ENCODE peak calls at places on chromosomes 13 and 19, in eight cellular contexts. P is RWPE1; Q is tibial artery; C is ovary; H is cardiac muscle cell; G is hepatocyte; J is psoas muscle; O is CD4-positive, alpha-beta T cell. L is an unnamed sample.

GRCh38 chr19:53131085-53131484 is 1.6 kb downstream of the ZNF415 start:
- DNase-seq in P (no peak), Q (no peak), C (no peak), H (no peak), G (peak; percentile 20), J (no peak), O (no peak), L (no peak)

GRCh38 chr13:106589716-106590115 is 21.8 kb upstream of the ARGLU1 start:
- DNase-seq in P (no peak), Q (no peak), C (no peak), H (no peak), G (no peak), J (no peak), O (no peak), L (no peak)

GRCh38 chr13:111954681-111955411 is 112.1 kb upstream of the SOX1 start:
- DNase-seq in P (peak; percentile 9), Q (no peak), C (no peak), H (no peak), G (no peak), J (no peak), O (no peak), L (no peak)

GRCh38 chr19:46733693-46734240 is 12.1 kb upstream of the FKRP start:
- DNase-seq in P (no peak), Q (no peak), C (no peak), H (no peak), G (no peak), J (no peak), O (no peak), L (no peak)

GRCh38 chr13:23679214-23679613 is 109.0 kb downstream of the TNFRSF19 start:
- DNase-seq in P (peak; percentile 30), Q (no peak), C (no peak), H (no peak), G (no peak), J (no peak), O (no peak), L (no peak)

GRCh38 chr13:103203750-103204330 is 137.6 kb upstream of the SLC10A2 start:
- DNase-seq in P (no peak), Q (no peak), C (no peak), H (no peak), G (no peak), J (no peak), O (no peak), L (no peak)

GRCh38 chr19:55674459-55674840 is 576 bp upstream of the EPN1 start:
- DNase-seq in P (no peak), Q (no peak), C (no peak), H (no peak), G (no peak), J (no peak), O (no peak), L (no peak)

GRCh38 chr13:106349080-106349841 is 186.2 kb downstream of the EFNB2 start:
- DNase-seq in P (peak; percentile 42), Q (peak; percentile 26), C (no peak), H (peak; percentile 47), G (peak; percentile 61), J (no peak), O (no peak), L (no peak)

GRCh38 chr13:62357887-62358645 is 942.4 kb upstream of the PCDH20 start:
- DNase-seq in P (peak; percentile 19), Q (no peak), C (no peak), H (peak; percentile 78), G (peak; percentile 60), J (no peak), O (no peak), L (peak; percentile 32)

GRCh38 chr13:95035311-95036109 is 265.7 kb downstream of the ABCC4 start:
- DNase-seq in P (no peak), Q (no peak), C (no peak), H (no peak), G (no peak), J (no peak), O (no peak), L (peak; percentile 74)

GRCh38 chr13:19185865-19186645 is 4.4 kb upstream of the TUBA3C start:
- DNase-seq in P (no peak), Q (no peak), C (no peak), H (no peak), G (no peak), J (no peak), O (no peak), L (no peak)

GRCh38 chr19:38303517-38304351 is at the start of gene C19orf33:
- DNase-seq in P (peak; percentile 94), Q (no peak), C (no peak), H (no peak), G (peak; percentile 93), J (no peak), O (no peak), L (no peak)

GRCh38 chr13:94595006-94595942 is 678 bp downstream of the TGDS start:
- DNase-seq in P (peak; percentile 26), Q (no peak), C (peak; percentile 26), H (peak; percentile 28), G (peak; percentile 34), J (no peak), O (no peak), L (peak; percentile 43)

GRCh38 chr19:58573658-58574164 is 576 bp upstream of the MZF1 start:
- DNase-seq in P (no peak), Q (no peak), C (no peak), H (no peak), G (no peak), J (no peak), O (no peak), L (no peak)

GRCh38 chr19:58577581-58578429 is 4.7 kb upstream of the MZF1 start:
- DNase-seq in P (no peak), Q (no peak), C (peak; percentile 26), H (no peak), G (no peak), J (no peak), O (peak; percentile 22), L (no peak)

GRCh38 chr19:58578430-58578925 is 5.3 kb upstream of the MZF1 start:
- DNase-seq in P (no peak), Q (no peak), C (peak; percentile 12), H (no peak), G (no peak), J (no peak), O (no peak), L (no peak)

GRCh38 chr19:58572818-58573657 is at the start of gene MZF1:
- DNase-seq in P (peak; percentile 97), Q (peak; percentile 100), C (peak; percentile 99), H (peak; percentile 100), G (peak; percentile 100), J (peak; percentile 100), O (peak; percentile 100), L (peak; percentile 100)

DNA sequence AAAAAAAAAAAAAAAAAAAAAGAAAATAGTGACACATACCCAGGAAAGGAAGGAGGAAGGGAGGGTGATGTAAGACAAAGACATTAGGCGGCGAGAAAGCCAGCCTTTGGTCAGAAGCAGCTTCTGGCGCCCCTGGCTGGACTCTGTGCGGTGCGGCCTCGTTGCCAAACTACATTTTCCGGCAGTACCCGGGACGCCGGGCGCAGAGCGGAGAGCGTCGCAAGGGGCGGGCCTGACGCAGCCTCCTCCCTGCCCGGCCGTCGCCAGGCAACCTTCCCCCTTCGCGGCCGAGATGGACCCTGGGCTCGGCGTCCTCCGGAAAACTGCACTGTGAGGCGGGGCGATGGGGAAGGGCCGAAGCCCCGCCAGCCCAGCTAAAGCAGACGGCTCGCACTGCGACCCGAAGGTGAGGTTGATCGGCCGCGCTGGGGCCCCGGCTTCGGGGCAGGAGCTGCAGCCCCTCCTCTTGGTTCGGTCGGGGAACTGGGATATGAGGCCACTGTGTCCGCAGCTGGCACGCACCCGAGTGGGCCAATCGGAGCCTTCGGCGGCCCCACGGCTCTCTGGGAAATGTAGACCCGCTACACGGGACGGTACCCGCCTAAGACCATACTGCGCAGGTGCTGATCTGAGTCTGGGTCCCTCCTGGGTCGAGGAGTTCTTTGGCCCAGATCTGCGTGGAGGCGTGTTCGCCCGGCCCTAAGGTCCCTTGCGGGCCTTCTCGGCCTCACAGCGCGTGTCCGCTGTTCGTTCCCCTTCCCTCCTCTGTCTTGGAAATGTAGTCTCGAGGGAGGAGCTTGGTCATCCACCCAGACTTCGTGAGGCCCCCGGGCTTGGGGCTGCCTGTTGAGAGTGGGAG is 2.3 kb upstream of the MZF1 start:
- DNase-seq in P (peak; percentile 83), Q (peak; percentile 90), C (peak; percentile 93), H (peak; percentile 95), G (peak; percentile 97), J (peak; percentile 91), O (peak; percentile 72), L (peak; percentile 93)
- TF ChIP-seq CTCF in P (no peak), Q (no peak), C (peak; percentile 42), H (peak; percentile 13), G (no peak), J (no peak), O (no peak), L (no peak)

GRCh38 chr13:66860868-66861447 is 369.2 kb downstream of the PCDH9 start:
- DNase-seq in P (no peak), Q (no peak), C (no peak), H (no peak), G (no peak), J (no peak), O (no peak), L (no peak)

GRCh38 chr13:66855110-66855509 is 375.0 kb downstream of the PCDH9 start:
- DNase-seq in P (peak; percentile 9), Q (no peak), C (no peak), H (no peak), G (no peak), J (no peak), O (no peak), L (no peak)

GRCh38 chr13:66859934-66860867 is 369.9 kb downstream of the PCDH9 start:
- DNase-seq in P (no peak), Q (no peak), C (no peak), H (peak; percentile 8), G (peak; percentile 3), J (no peak), O (no peak), L (no peak)

GRCh38 chr13:66858163-66858562 is 372.0 kb downstream of the PCDH9 start:
- DNase-seq in P (no peak), Q (no peak), C (no peak), H (no peak), G (no peak), J (no peak), O (no peak), L (no peak)

GRCh38 chr13:66859078-66859477 is 371.1 kb downstream of the PCDH9 start:
- DNase-seq in P (no peak), Q (no peak), C (no peak), H (no peak), G (no peak), J (no peak), O (no peak), L (no peak)
- H3K27ac ChIP-seq in P (no peak overlapping the region), Q (no peak overlapping the region), C (no peak overlapping the region), H (no peak overlapping the region), G (no peak overlapping the region), J (no peak overlapping the region), O (no peak overlapping the region), L (no peak overlapping the region)

DNA sequence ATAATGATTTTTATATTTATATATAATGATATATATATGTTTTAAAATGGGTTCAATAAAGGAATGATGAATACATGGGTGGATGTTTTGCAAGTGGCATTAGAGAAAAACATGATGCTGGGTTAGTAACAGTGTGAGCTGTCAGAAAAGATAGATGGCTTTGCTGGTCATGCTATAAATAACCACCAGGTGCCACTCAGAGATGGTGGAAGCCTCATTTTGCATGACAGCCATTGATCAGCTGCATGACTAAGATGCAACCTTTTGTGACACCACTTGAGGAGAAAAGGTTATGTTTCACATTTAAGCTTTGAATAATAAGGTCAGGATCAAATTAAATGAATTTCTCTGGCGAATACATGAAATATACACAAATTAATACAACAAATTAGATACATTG is 737.7 kb downstream of the PCDH9 start:
- DNase-seq in P (no peak), Q (no peak), C (no peak), H (peak; percentile 38), G (peak; percentile 6), J (no peak), O (no peak), L (peak; percentile 7)
- TF ChIP-seq CTCF in P (no peak), Q (no peak), C (no peak), H (no peak), G (peak; percentile 22), J (peak; percentile 27), O (no peak), L (no peak)

GRCh38 chr19:18320865-18321728 is 1.8 kb downstream of the LSM4 start:
- DNase-seq in P (no peak), Q (no peak), C (no peak), H (no peak), G (peak; percentile 58), J (no peak), O (no peak), L (no peak)
- H3K27ac ChIP-seq in P (peak overlapping the region; percentile 87), Q (no peak overlapping the region), C (no peak overlapping the region), H (peak overlapping the region; percentile 84), G (peak overlapping the region; percentile 94), J (peak overlapping the region; percentile 89), O (peak overlapping the region; percentile 31), L (no peak overlapping the region)

L was measured in WERI-Rb-1.